ENCODE peak calls at places on chromosomes 7 and 10, in ten cellular contexts. W is CD4-positive, alpha-beta memory T cell; U is IMR-90; H is vagina; P is CD8-positive, alpha-beta T cell; L is upper lobe of right lung; N is thoracic aorta; C is naive thymus-derived CD4-positive, alpha-beta T cell; V is fibroblast of lung; J is tibial artery. Y is an unnamed sample. For H3K4me1 and H3K36me3, the result is how much of the 10 kb centered on the place peaks cover.

GRCh38 chr7:42237891-42238531 is 1.0 kb upstream of the GLI3 start:
- DNase-seq in W (peak), U (peak), H (no peak), P (no peak), L (peak), N (peak), C (no peak), V (peak), J (peak), Y (peak)

GRCh38 chr7:99042957-99043356 is 101.0 kb downstream of the SMURF1 start:
- DNase-seq in W (no peak), U (peak), H (no peak), P (no peak), L (no peak), N (no peak), C (no peak), V (no peak), J (no peak), Y (no peak)

GRCh38 chr7:112898432-112899290 is 108.5 kb upstream of the TMEM168 start:
- DNase-seq in W (peak), U (peak), H (no peak), P (no peak), L (no peak), N (no peak), C (no peak), V (peak), J (no peak), Y (peak)

GRCh38 chr7:50151661-50152060 is 58.6 kb upstream of the ZPBP start:
- DNase-seq in W (no peak), U (no peak), H (no peak), P (no peak), L (no peak), N (no peak), C (no peak), V (no peak), J (no peak), Y (no peak)

GRCh38 chr7:101804642-101805401 is 12.6 kb upstream of the CUX1 start:
- DNase-seq in W (no peak), U (no peak), H (no peak), P (no peak), L (no peak), N (no peak), C (no peak), V (no peak), J (no peak), Y (no peak)

GRCh38 chr7:36171503-36171902 is 18.4 kb downstream of the EEPD1 start:
- DNase-seq in W (no peak), U (no peak), H (no peak), P (no peak), L (no peak), N (no peak), C (no peak), V (no peak), J (no peak), Y (no peak)

GRCh38 chr10:49610015-49610734 is at the start of gene SLC18A3:
- DNase-seq in W (no peak), U (no peak), H (no peak), P (no peak), L (peak), N (no peak), C (no peak), V (no peak), J (no peak), Y (no peak)

GRCh38 chr7:117069379-117069778 is 116.1 kb downstream of the ST7 start:
- DNase-seq in W (no peak), U (no peak), H (no peak), P (no peak), L (no peak), N (no peak), C (no peak), V (no peak), J (no peak), Y (no peak)

GRCh38 chr10:91944880-91945630 is 21.5 kb downstream of the BTAF1 start:
- DNase-seq in W (no peak), U (peak), H (no peak), P (no peak), L (no peak), N (no peak), C (no peak), V (no peak), J (no peak), Y (no peak)

GRCh38 chr7:111650456-111650999 is 88.2 kb upstream of the IMMP2L start:
- DNase-seq in W (no peak), U (peak), H (no peak), P (no peak), L (no peak), N (no peak), C (no peak), V (peak), J (no peak), Y (no peak)

GRCh38 chr10:99661370-99661749 is 2.1 kb downstream of the ENTPD7 start:
- DNase-seq in W (no peak), U (peak), H (no peak), P (no peak), L (no peak), N (no peak), C (no peak), V (peak), J (no peak), Y (no peak)

GRCh38 chr10:93541402-93542357 is 24.8 kb upstream of the FFAR4 start:
- DNase-seq in W (peak), U (peak), H (no peak), P (no peak), L (no peak), N (no peak), C (no peak), V (peak), J (no peak), Y (peak)

GRCh38 chr7:159091041-159091440 is 53.6 kb downstream of the VIPR2 start:
- DNase-seq in W (no peak), U (no peak), H (no peak), P (no peak), L (no peak), N (no peak), C (no peak), V (no peak), J (no peak), Y (peak)

GRCh38 chr7:151579642-151580041 is 59.9 kb upstream of the RHEB start:
- DNase-seq in W (no peak), U (peak), H (no peak), P (no peak), L (no peak), N (no peak), C (no peak), V (peak), J (no peak), Y (no peak)

GRCh38 chr7:77895905-77896304 is 97.3 kb downstream of the PHTF2 start:
- DNase-seq in W (no peak), U (no peak), H (no peak), P (no peak), L (no peak), N (no peak), C (no peak), V (no peak), J (no peak), Y (no peak)

GRCh38 chr10:45418859-45419672 is 45.0 kb downstream of the ALOX5 start:
- DNase-seq in W (peak), U (peak), H (no peak), P (no peak), L (peak), N (no peak), C (peak), V (peak), J (peak), Y (no peak)

GRCh38 chr7:82745820-82746219 is 302.2 kb upstream of the CACNA2D1 start:
- DNase-seq in W (no peak), U (peak), H (no peak), P (no peak), L (no peak), N (no peak), C (no peak), V (no peak), J (no peak), Y (no peak)

GRCh38 chr10:34626158-34626557 is 188.9 kb downstream of the PARD3 start:
- DNase-seq in W (no peak), U (no peak), H (no peak), P (no peak), L (no peak), N (no peak), C (no peak), V (no peak), J (no peak), Y (no peak)

GRCh38 chr10:8017276-8017675 is 37.2 kb upstream of the GATA3 start:
- DNase-seq in W (no peak), U (peak), H (no peak), P (no peak), L (no peak), N (no peak), C (no peak), V (no peak), J (no peak), Y (no peak)

GRCh38 chr7:3272691-3273141 is 28.3 kb upstream of the SDK1 start:
- DNase-seq in W (no peak), U (peak), H (no peak), P (no peak), L (no peak), N (no peak), C (no peak), V (peak), J (no peak), Y (no peak)

GRCh38 chr7:82017334-82017943 is 247.6 kb upstream of the HGF start:
- DNase-seq in W (no peak), U (peak), H (no peak), P (no peak), L (no peak), N (no peak), C (no peak), V (peak), J (no peak), Y (no peak)

GRCh38 chr10:78028438-78029293 is 649 bp downstream of the POLR3A start:
- DNase-seq in W (peak), U (peak), H (no peak), P (no peak), L (no peak), N (no peak), C (peak), V (peak), J (no peak), Y (no peak)

GRCh38 chr7:125572414-125572813 is 642.8 kb upstream of the POT1 start:
- DNase-seq in W (no peak), U (no peak), H (no peak), P (no peak), L (no peak), N (no peak), C (no peak), V (no peak), J (no peak), Y (no peak)
- H3K4me1 ChIP-seq in W (under half), U (under half), H (under half), P (under half), L (under half), N (under half), C (under half), V (under half), J (under half), Y (under half)

GRCh38 chr10:103448751-103449150 is 3.4 kb downstream of the CALHM2 start:
- DNase-seq in W (no peak), U (peak), H (no peak), P (no peak), L (no peak), N (no peak), C (no peak), V (peak), J (peak), Y (no peak)

GRCh38 chr10:103451871-103452713 is at the start of gene CALHM2:
- DNase-seq in W (peak), U (peak), H (no peak), P (peak), L (peak), N (no peak), C (peak), V (peak), J (peak), Y (peak)

GRCh38 chr10:103449208-103450144 is 2.7 kb downstream of the CALHM2 start:
- DNase-seq in W (no peak), U (no peak), H (no peak), P (no peak), L (no peak), N (no peak), C (no peak), V (no peak), J (peak), Y (no peak)

GRCh38 chr10:103451091-103451801 is 924 bp downstream of the CALHM2 start:
- DNase-seq in W (peak), U (no peak), H (no peak), P (peak), L (peak), N (peak), C (no peak), V (peak), J (peak), Y (peak)

DNA sequence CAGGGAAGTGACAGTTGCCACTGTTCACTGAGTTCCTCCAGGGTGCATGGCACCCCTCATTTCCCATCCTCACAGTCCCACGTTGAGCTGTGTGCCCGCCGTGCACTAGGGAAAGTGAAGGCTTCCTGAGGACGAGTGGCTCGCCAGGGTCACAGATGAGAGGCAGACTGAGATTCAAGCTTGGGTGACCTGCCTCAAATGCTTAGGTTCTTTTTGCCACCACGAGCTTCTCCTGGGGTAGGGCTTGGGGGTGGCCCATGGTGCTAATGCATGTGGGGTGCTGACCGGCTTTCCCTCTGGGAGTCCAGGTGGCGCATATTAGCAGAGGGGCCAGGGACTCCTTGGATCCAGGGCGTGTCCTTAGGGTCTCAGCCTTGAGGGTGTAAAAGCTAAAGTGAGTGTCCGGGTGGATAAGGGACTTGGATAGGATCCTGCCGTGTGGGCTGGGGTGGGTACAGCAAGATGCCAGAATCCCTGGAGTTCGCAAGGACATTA is 1.9 kb downstream of the CALHM2 start:
- DNase-seq in W (no peak), U (no peak), H (no peak), P (no peak), L (no peak), N (no peak), C (no peak), V (no peak), J (peak), Y (no peak)
- H3K4me3 ChIP-seq in W (peak), U (no peak), H (peak), P (peak), L (peak), N (peak), C (peak), V (peak), J (peak), Y (peak)

GRCh38 chr10:454860-455259 is 234.6 kb downstream of the DIP2C start:
- DNase-seq in W (no peak), U (peak), H (no peak), P (no peak), L (no peak), N (no peak), C (no peak), V (peak), J (peak), Y (no peak)

GRCh38 chr10:456486-456885 is 233.0 kb downstream of the DIP2C start:
- DNase-seq in W (no peak), U (no peak), H (no peak), P (no peak), L (no peak), N (no peak), C (no peak), V (no peak), J (no peak), Y (no peak)

GRCh38 chr10:459743-460142 is 229.7 kb downstream of the DIP2C start:
- DNase-seq in W (no peak), U (no peak), H (no peak), P (no peak), L (no peak), N (no peak), C (no peak), V (no peak), J (no peak), Y (no peak)

GRCh38 chr10:452512-453504 is 236.7 kb downstream of the DIP2C start:
- DNase-seq in W (no peak), U (no peak), H (no peak), P (no peak), L (no peak), N (no peak), C (no peak), V (peak), J (no peak), Y (no peak)

GRCh38 chr10:458466-458865 is 231.0 kb downstream of the DIP2C start:
- DNase-seq in W (no peak), U (no peak), H (no peak), P (no peak), L (no peak), N (no peak), C (no peak), V (no peak), J (no peak), Y (no peak)
- H3K36me3 ChIP-seq in W (under half), U (under half), H (under half), P (under half), L (under half), N (under half), C (under half), V (under half), J (under half), Y (under half)

DNA sequence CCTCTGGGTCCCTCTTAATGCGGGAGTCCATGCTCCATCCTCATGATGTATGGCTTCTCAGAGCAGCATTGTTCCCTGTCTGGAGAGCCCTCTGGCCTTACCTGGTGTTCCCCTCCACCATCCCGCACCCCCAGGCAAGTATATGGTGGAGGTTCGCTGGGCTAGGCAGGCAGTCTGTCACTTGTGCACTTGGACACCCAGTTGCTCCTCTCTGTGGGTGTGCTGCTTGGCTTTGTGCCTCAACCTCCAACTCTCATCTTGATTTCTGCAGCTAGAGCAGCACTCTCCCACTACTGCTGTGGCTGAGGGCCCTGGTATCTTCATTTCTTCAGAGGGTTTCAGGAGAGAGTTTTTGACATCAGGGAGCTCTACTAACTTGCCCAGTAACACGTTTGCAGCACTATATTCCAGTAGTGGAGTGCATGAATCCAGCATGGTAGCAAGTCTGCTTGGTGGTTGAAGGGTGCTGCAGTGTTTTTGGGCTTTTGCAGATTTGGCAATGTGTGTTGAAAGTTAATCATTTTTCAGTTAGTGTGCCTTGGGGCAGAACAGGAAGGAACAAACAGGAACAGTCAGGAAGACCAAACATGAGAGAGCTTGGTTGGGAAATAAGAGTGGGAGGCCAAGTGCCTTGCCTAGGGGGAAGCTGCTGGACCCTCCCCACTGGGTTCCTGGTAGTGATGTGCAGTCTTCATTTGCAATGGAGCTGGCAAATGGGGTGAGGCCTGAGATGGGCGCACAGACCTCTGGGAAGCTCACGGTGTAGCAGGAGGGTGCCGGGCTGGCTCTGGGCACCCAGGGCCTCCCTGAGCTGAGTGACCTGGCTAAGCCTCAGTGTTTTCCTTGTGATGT is 37.4 kb downstream of the TSPAN14 start:
- DNase-seq in W (no peak), U (no peak), H (no peak), P (no peak), L (peak), N (no peak), C (no peak), V (no peak), J (peak), Y (no peak)
- H3K4me1 ChIP-seq in W (half or more), U (under half), H (half or more), P (half or more), L (half or more), N (under half), C (half or more), V (under half), J (under half), Y (under half)

GRCh38 chr10:9625266-9625776 is 1392.4 kb upstream of the CELF2 start:
- DNase-seq in W (no peak), U (peak), H (no peak), P (no peak), L (no peak), N (no peak), C (no peak), V (peak), J (no peak), Y (no peak)

GRCh38 chr10:9621216-9621615 is 1396.5 kb upstream of the CELF2 start:
- DNase-seq in W (no peak), U (peak), H (no peak), P (no peak), L (no peak), N (no peak), C (no peak), V (no peak), J (no peak), Y (no peak)
- H3K4me3 ChIP-seq in W (no peak), U (no peak), H (no peak), P (no peak), L (no peak), N (no peak), C (no peak), V (no peak), J (no peak), Y (no peak)

GRCh38 chr7:5295039-5296014 is 12.6 kb downstream of the SLC29A4 start:
- DNase-seq in W (no peak), U (no peak), H (no peak), P (no peak), L (no peak), N (no peak), C (no peak), V (no peak), J (no peak), Y (no peak)
- H3K36me3 ChIP-seq in W (under half), U (under half), H (under half), P (under half), L (under half), N (under half), C (under half), V (under half), J (under half), Y (under half)